ENCODE peak calls at places on chromosomes 16 and 17, in seven cellular contexts. One of them, this sample, is unnamed.

GRCh38 chr16:88401604-88402246 is 19.0 kb downstream of the ZNF469 start:
- DNase-seq in transverse colon: no peak
- DNase-seq in tibial artery: no peak
- DNase-seq in mesothelial cell of epicardium: no peak
- DNase-seq in CD8-positive, alpha-beta T cell: no peak
- DNase-seq in fibroblast of the aortic adventitia: no peak
- DNase-seq in RWPE1: no peak
- DNase-seq in this sample: no peak

GRCh38 chr17:2362016-2362415 is 24.7 kb downstream of the SGSM2 start:
- DNase-seq in transverse colon: no peak
- DNase-seq in tibial artery: no peak
- DNase-seq in mesothelial cell of epicardium: no peak
- DNase-seq in CD8-positive, alpha-beta T cell: no peak
- DNase-seq in fibroblast of the aortic adventitia: no peak
- DNase-seq in RWPE1: no peak
- DNase-seq in this sample: no peak

GRCh38 chr16:17354121-17354750 is 116.5 kb downstream of the XYLT1 start:
- DNase-seq in transverse colon: no peak
- DNase-seq in tibial artery: no peak
- DNase-seq in mesothelial cell of epicardium: no peak
- DNase-seq in CD8-positive, alpha-beta T cell: no peak
- DNase-seq in fibroblast of the aortic adventitia: no peak
- DNase-seq in RWPE1: no peak
- DNase-seq in this sample: no peak

GRCh38 chr16:66603537-66604375 is 748 bp upstream of the CMTM3 start:
- DNase-seq in transverse colon: peak
- DNase-seq in tibial artery: no peak
- DNase-seq in mesothelial cell of epicardium: no peak
- DNase-seq in CD8-positive, alpha-beta T cell: peak
- DNase-seq in fibroblast of the aortic adventitia: peak
- DNase-seq in RWPE1: no peak
- DNase-seq in this sample: peak

GRCh38 chr17:39139137-39139516 is 12.3 kb downstream of the PLXDC1 start:
- DNase-seq in transverse colon: no peak
- DNase-seq in tibial artery: no peak
- DNase-seq in mesothelial cell of epicardium: no peak
- DNase-seq in CD8-positive, alpha-beta T cell: no peak
- DNase-seq in fibroblast of the aortic adventitia: peak
- DNase-seq in RWPE1: peak
- DNase-seq in this sample: no peak

GRCh38 chr17:31327534-31328526 is 6.4 kb upstream of the EVI2A start:
- DNase-seq in transverse colon: no peak
- DNase-seq in tibial artery: no peak
- DNase-seq in mesothelial cell of epicardium: no peak
- DNase-seq in CD8-positive, alpha-beta T cell: no peak
- DNase-seq in fibroblast of the aortic adventitia: peak
- DNase-seq in RWPE1: peak
- DNase-seq in this sample: no peak

GRCh38 chr17:65677932-65678331 is 116.5 kb upstream of the AXIN2 start:
- DNase-seq in transverse colon: no peak
- DNase-seq in tibial artery: no peak
- DNase-seq in mesothelial cell of epicardium: no peak
- DNase-seq in CD8-positive, alpha-beta T cell: no peak
- DNase-seq in fibroblast of the aortic adventitia: no peak
- DNase-seq in RWPE1: peak
- DNase-seq in this sample: no peak

GRCh38 chr17:30292490-30292858 is 730 bp upstream of the BLMH start:
- DNase-seq in transverse colon: no peak
- DNase-seq in tibial artery: no peak
- DNase-seq in mesothelial cell of epicardium: no peak
- DNase-seq in CD8-positive, alpha-beta T cell: no peak
- DNase-seq in fibroblast of the aortic adventitia: no peak
- DNase-seq in RWPE1: no peak
- DNase-seq in this sample: no peak

GRCh38 chr17:49337900-49338299 is 24.1 kb downstream of the ZNF652 start:
- DNase-seq in transverse colon: no peak
- DNase-seq in tibial artery: no peak
- DNase-seq in mesothelial cell of epicardium: no peak
- DNase-seq in CD8-positive, alpha-beta T cell: no peak
- DNase-seq in fibroblast of the aortic adventitia: peak
- DNase-seq in RWPE1: no peak
- DNase-seq in this sample: no peak

GRCh38 chr17:38980455-38981217 is 13.4 kb upstream of the FBXO47 start:
- DNase-seq in transverse colon: no peak
- DNase-seq in tibial artery: no peak
- DNase-seq in mesothelial cell of epicardium: no peak
- DNase-seq in CD8-positive, alpha-beta T cell: no peak
- DNase-seq in fibroblast of the aortic adventitia: peak
- DNase-seq in RWPE1: no peak
- DNase-seq in this sample: no peak

GRCh38 chr16:3952342-3953131 is 72.0 kb upstream of the CREBBP start:
- DNase-seq in transverse colon: peak
- DNase-seq in tibial artery: peak
- DNase-seq in mesothelial cell of epicardium: no peak
- DNase-seq in CD8-positive, alpha-beta T cell: no peak
- DNase-seq in fibroblast of the aortic adventitia: peak
- DNase-seq in RWPE1: no peak
- DNase-seq in this sample: no peak

GRCh38 chr17:38742431-38743308 is 5.5 kb downstream of the PCGF2 start:
- DNase-seq in transverse colon: peak
- DNase-seq in tibial artery: no peak
- DNase-seq in mesothelial cell of epicardium: peak
- DNase-seq in CD8-positive, alpha-beta T cell: no peak
- DNase-seq in fibroblast of the aortic adventitia: peak
- DNase-seq in RWPE1: no peak
- DNase-seq in this sample: no peak

GRCh38 chr16:55372792-55373488 is 48.9 kb downstream of the IRX6 start:
- DNase-seq in transverse colon: no peak
- DNase-seq in tibial artery: no peak
- DNase-seq in mesothelial cell of epicardium: no peak
- DNase-seq in CD8-positive, alpha-beta T cell: no peak
- DNase-seq in fibroblast of the aortic adventitia: no peak
- DNase-seq in RWPE1: no peak
- DNase-seq in this sample: no peak

GRCh38 chr17:63430223-63430622 is 15.9 kb downstream of the CYB561 start:
- DNase-seq in transverse colon: no peak
- DNase-seq in tibial artery: peak
- DNase-seq in mesothelial cell of epicardium: no peak
- DNase-seq in CD8-positive, alpha-beta T cell: no peak
- DNase-seq in fibroblast of the aortic adventitia: no peak
- DNase-seq in RWPE1: no peak
- DNase-seq in this sample: no peak

GRCh38 chr16:88804173-88804551 is 573 bp downstream of the CDT1 start:
- DNase-seq in transverse colon: no peak
- DNase-seq in tibial artery: peak
- DNase-seq in mesothelial cell of epicardium: no peak
- DNase-seq in CD8-positive, alpha-beta T cell: no peak
- DNase-seq in fibroblast of the aortic adventitia: no peak
- DNase-seq in RWPE1: no peak
- DNase-seq in this sample: no peak

GRCh38 chr17:48589831-48590602 is at the start of gene HOXB3:
- DNase-seq in transverse colon: no peak
- DNase-seq in tibial artery: no peak
- DNase-seq in mesothelial cell of epicardium: peak
- DNase-seq in CD8-positive, alpha-beta T cell: no peak
- DNase-seq in fibroblast of the aortic adventitia: no peak
- DNase-seq in RWPE1: no peak
- DNase-seq in this sample: no peak

GRCh38 chr17:71438631-71439146 is 682.1 kb upstream of the SOX9 start:
- DNase-seq in transverse colon: no peak
- DNase-seq in tibial artery: no peak
- DNase-seq in mesothelial cell of epicardium: no peak
- DNase-seq in CD8-positive, alpha-beta T cell: no peak
- DNase-seq in fibroblast of the aortic adventitia: peak
- DNase-seq in RWPE1: peak
- DNase-seq in this sample: no peak

GRCh38 chr17:39533891-39534290 is 72.6 kb downstream of the CDK12 start:
- DNase-seq in transverse colon: no peak
- DNase-seq in tibial artery: no peak
- DNase-seq in mesothelial cell of epicardium: no peak
- DNase-seq in CD8-positive, alpha-beta T cell: no peak
- DNase-seq in fibroblast of the aortic adventitia: no peak
- DNase-seq in RWPE1: no peak
- DNase-seq in this sample: no peak

GRCh38 chr16:2584742-2585650 is 47.2 kb downstream of the PDPK1 start:
- DNase-seq in transverse colon: no peak
- DNase-seq in tibial artery: peak
- DNase-seq in mesothelial cell of epicardium: no peak
- DNase-seq in CD8-positive, alpha-beta T cell: no peak
- DNase-seq in fibroblast of the aortic adventitia: no peak
- DNase-seq in RWPE1: no peak
- DNase-seq in this sample: no peak

GRCh38 chr16:11557811-11558210 is 28.9 kb downstream of the LITAF start:
- DNase-seq in transverse colon: no peak
- DNase-seq in tibial artery: no peak
- DNase-seq in mesothelial cell of epicardium: no peak
- DNase-seq in CD8-positive, alpha-beta T cell: no peak
- DNase-seq in fibroblast of the aortic adventitia: no peak
- DNase-seq in RWPE1: no peak
- DNase-seq in this sample: no peak

DNA sequence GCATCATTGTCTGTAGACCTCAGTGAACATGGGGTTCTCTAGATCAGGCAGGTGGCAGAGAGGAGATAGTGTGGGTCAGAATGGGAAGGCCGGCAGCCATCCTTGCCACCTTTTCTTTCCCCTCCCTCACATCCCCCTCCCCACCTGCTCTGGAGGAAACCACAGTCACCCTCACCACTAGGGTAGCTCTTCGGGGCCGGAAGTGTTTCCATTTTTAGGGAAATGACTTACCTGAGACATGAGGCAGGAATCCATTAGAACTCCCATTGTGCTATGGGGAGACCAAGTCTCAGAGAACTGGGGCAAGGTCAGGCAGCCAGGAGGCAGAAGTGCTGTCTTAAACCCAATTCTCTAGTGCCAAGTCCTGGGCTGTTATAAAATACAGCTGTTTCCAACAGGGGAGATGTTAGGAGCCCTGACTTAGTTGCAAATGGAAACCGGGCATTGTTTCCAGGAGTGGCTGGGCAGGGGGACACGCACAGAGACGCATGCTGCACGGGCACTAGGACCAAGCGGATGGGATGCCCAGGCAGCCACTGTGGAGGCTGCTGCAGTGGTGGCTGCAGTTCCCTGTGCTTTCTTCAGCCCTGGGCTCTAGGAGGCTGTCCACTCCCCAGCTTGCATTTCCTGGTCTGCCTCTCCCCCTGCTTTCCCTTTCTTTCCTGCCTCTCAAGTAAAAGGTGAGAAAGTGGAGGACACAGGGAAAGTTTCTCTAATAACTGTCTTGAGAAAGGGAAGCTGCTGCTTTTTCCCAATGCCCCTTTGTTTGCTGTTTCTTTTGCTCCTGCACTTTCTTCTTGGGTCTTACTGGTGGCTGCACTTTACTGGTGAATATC is 2.8 kb downstream of the HAS3 start:
- DNase-seq in transverse colon: no peak
- DNase-seq in tibial artery: peak
- DNase-seq in mesothelial cell of epicardium: no peak
- DNase-seq in CD8-positive, alpha-beta T cell: no peak
- DNase-seq in fibroblast of the aortic adventitia: no peak
- DNase-seq in RWPE1: no peak
- DNase-seq in this sample: no peak
- TF ChIP-seq CTCF in transverse colon: no peak
- TF ChIP-seq CTCF in tibial artery: no peak
- TF ChIP-seq CTCF in mesothelial cell of epicardium: no peak
- TF ChIP-seq CTCF in CD8-positive, alpha-beta T cell: no peak
- TF ChIP-seq CTCF in fibroblast of the aortic adventitia: no peak
- TF ChIP-seq CTCF in RWPE1: no peak
- TF ChIP-seq CTCF in this sample: no peak

DNA sequence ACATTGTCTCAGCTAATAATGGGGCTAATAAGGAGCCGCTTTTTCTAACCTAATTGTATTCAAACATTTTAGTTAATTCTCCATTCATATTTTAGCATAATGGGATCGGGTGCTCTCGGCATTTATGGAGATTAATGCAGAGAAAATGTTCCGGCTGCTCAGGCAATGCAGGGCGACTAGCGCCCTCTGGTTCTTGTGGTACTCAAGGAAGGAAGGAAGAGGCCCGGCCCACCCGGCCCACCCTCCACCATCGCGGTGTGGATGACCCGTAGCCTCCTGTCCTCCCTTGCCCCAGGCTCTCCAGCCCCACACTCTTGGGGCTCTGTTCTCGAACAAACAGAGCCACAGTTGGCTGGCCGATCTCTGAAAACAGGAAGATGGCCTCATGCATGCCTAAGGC is 21.1 kb upstream of the ABCC3 start:
- DNase-seq in transverse colon: no peak
- DNase-seq in tibial artery: no peak
- DNase-seq in mesothelial cell of epicardium: no peak
- DNase-seq in CD8-positive, alpha-beta T cell: no peak
- DNase-seq in fibroblast of the aortic adventitia: peak
- DNase-seq in RWPE1: no peak
- DNase-seq in this sample: no peak
- TF ChIP-seq CTCF in transverse colon: no peak
- TF ChIP-seq CTCF in tibial artery: no peak
- TF ChIP-seq CTCF in mesothelial cell of epicardium: no peak
- TF ChIP-seq CTCF in CD8-positive, alpha-beta T cell: no peak
- TF ChIP-seq CTCF in fibroblast of the aortic adventitia: no peak
- TF ChIP-seq CTCF in RWPE1: no peak
- TF ChIP-seq CTCF in this sample: no peak

GRCh38 chr17:77439382-77440013 is 298.7 kb downstream of the SEC14L1 start:
- DNase-seq in transverse colon: no peak
- DNase-seq in tibial artery: no peak
- DNase-seq in mesothelial cell of epicardium: no peak
- DNase-seq in CD8-positive, alpha-beta T cell: no peak
- DNase-seq in fibroblast of the aortic adventitia: no peak
- DNase-seq in RWPE1: no peak
- DNase-seq in this sample: no peak

GRCh38 chr17:77438241-77439204 is 297.8 kb downstream of the SEC14L1 start:
- DNase-seq in transverse colon: no peak
- DNase-seq in tibial artery: no peak
- DNase-seq in mesothelial cell of epicardium: no peak
- DNase-seq in CD8-positive, alpha-beta T cell: no peak
- DNase-seq in fibroblast of the aortic adventitia: no peak
- DNase-seq in RWPE1: no peak
- DNase-seq in this sample: no peak

GRCh38 chr17:77442976-77443742 is 302.4 kb downstream of the SEC14L1 start:
- DNase-seq in transverse colon: no peak
- DNase-seq in tibial artery: no peak
- DNase-seq in mesothelial cell of epicardium: no peak
- DNase-seq in CD8-positive, alpha-beta T cell: no peak
- DNase-seq in fibroblast of the aortic adventitia: peak
- DNase-seq in RWPE1: no peak
- DNase-seq in this sample: no peak

GRCh38 chr17:77441130-77441920 is 300.6 kb downstream of the SEC14L1 start:
- DNase-seq in transverse colon: peak
- DNase-seq in tibial artery: no peak
- DNase-seq in mesothelial cell of epicardium: no peak
- DNase-seq in CD8-positive, alpha-beta T cell: peak
- DNase-seq in fibroblast of the aortic adventitia: no peak
- DNase-seq in RWPE1: no peak
- DNase-seq in this sample: no peak

GRCh38 chr17:77440571-77440981 is 299.8 kb downstream of the SEC14L1 start:
- DNase-seq in transverse colon: peak
- DNase-seq in tibial artery: no peak
- DNase-seq in mesothelial cell of epicardium: no peak
- DNase-seq in CD8-positive, alpha-beta T cell: no peak
- DNase-seq in fibroblast of the aortic adventitia: no peak
- DNase-seq in RWPE1: no peak
- DNase-seq in this sample: no peak
- TF ChIP-seq CTCF in transverse colon: no peak
- TF ChIP-seq CTCF in tibial artery: no peak
- TF ChIP-seq CTCF in mesothelial cell of epicardium: no peak
- TF ChIP-seq CTCF in CD8-positive, alpha-beta T cell: no peak
- TF ChIP-seq CTCF in fibroblast of the aortic adventitia: no peak
- TF ChIP-seq CTCF in RWPE1: no peak
- TF ChIP-seq CTCF in this sample: no peak

GRCh38 chr16:83956336-83957289 is 3.6 kb downstream of the OSGIN1 start:
- DNase-seq in transverse colon: peak
- DNase-seq in tibial artery: peak
- DNase-seq in mesothelial cell of epicardium: peak
- DNase-seq in CD8-positive, alpha-beta T cell: peak
- DNase-seq in fibroblast of the aortic adventitia: peak
- DNase-seq in RWPE1: peak
- DNase-seq in this sample: peak
- TF ChIP-seq CTCF in transverse colon: peak
- TF ChIP-seq CTCF in tibial artery: peak
- TF ChIP-seq CTCF in mesothelial cell of epicardium: peak
- TF ChIP-seq CTCF in CD8-positive, alpha-beta T cell: peak
- TF ChIP-seq CTCF in fibroblast of the aortic adventitia: peak
- TF ChIP-seq CTCF in RWPE1: peak
- TF ChIP-seq CTCF in this sample: peak